ENCODE peak calls at places on chromosomes 2 and 18, in six cellular contexts. I is brain microvascular endothelial cell, A is body of pancreas, O is DND-41, J is uterus, C is A549. U is an unnamed sample.

GRCh38 chr2:31070339-31070738 is 67.9 kb downstream of the GALNT14 start:
- DNase-seq in I (no peak), A (no peak), O (no peak), J (no peak), C (no peak), U (peak; percentile 29)

GRCh38 chr18:77711096-77711495 is 461.4 kb downstream of the GALR1 start:
- DNase-seq in I (no peak), A (no peak), O (no peak), J (no peak), C (no peak), U (peak; percentile 2)

GRCh38 chr18:75828379-75828778 is 400.9 kb upstream of the SMIM21 start:
- DNase-seq in I (no peak), A (no peak), O (no peak), J (no peak), C (no peak), U (no peak)

GRCh38 chr2:238586931-238587775 is 160.4 kb downstream of the ASB1 start:
- DNase-seq in I (no peak), A (no peak), O (no peak), J (no peak), C (no peak), U (no peak)

GRCh38 chr2:200828104-200828503 is 16.4 kb downstream of the BZW1 start:
- DNase-seq in I (no peak), A (no peak), O (no peak), J (no peak), C (no peak), U (no peak)

GRCh38 chr2:183269956-183270355 is 145.7 kb downstream of the NUP35 start:
- DNase-seq in I (no peak), A (no peak), O (no peak), J (no peak), C (no peak), U (no peak)

GRCh38 chr2:2708575-2708974 is 377.5 kb upstream of the MYT1L start:
- DNase-seq in I (no peak), A (no peak), O (no peak), J (no peak), C (no peak), U (no peak)

GRCh38 chr2:11903085-11903484 is 156.7 kb downstream of the LPIN1 start:
- DNase-seq in I (no peak), A (no peak), O (no peak), J (no peak), C (no peak), U (no peak)

GRCh38 chr2:214465386-214466146 is 54.7 kb downstream of the VWC2L start:
- DNase-seq in I (peak; percentile 61), A (no peak), O (no peak), J (no peak), C (no peak), U (peak; percentile 69)

GRCh38 chr2:241762321-241762932 is 14.2 kb upstream of the GAL3ST2 start:
- DNase-seq in I (no peak), A (no peak), O (no peak), J (no peak), C (no peak), U (peak; percentile 43)

DNA sequence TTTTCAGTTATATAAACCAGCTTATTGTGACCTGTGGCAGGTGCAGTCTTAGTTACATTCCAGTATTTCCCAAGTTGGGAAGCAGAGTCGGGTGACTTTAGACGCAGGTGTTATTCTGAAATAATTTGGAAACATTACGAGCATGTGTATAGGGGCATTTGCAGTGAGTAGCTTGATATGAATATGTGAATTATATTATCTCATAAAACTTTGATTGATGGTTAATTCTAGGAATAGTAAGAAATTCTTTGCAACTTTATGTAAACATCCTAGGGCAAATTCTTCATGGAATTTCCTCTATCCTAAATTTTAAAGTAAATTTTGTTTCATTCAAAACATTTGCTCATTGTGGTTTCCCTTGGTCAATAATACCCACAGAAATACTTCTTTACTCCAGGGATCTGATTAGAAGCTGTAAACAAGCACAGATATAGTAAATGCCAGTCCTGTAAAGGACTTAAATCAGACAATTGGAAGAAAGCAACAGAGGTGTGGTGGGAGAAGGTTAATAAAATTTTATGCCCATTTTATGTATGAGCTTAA is 580.6 kb upstream of the CDH2 start:
- DNase-seq in I (no peak), A (no peak), O (no peak), J (no peak), C (no peak), U (no peak)
- H3K4me3 ChIP-seq in I (no peak overlapping the region), A (no peak overlapping the region), O (no peak overlapping the region), J (no peak overlapping the region), C (no peak overlapping the region), U (no peak overlapping the region)

DNA sequence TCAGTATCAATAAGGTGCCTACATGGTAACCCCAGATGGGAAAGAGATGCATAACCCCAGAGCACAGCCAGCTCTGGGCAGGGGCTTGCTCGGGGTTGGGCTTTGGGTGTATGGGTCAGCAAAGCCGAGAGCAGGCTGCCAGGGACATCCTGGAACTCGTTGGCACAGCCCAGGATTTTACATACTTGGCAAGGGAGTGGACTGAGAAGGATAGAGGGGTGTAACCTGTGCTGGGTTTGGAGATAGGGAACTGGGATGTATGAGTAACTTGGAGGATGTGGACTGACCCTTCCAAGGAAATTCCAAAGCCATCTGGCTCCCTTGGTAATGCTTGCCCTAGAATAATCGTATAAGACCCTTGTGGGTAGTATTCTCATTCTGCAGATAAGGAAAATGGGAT is 44.2 kb downstream of the GPR39 start:
- DNase-seq in I (no peak), A (no peak), O (no peak), J (no peak), C (no peak), U (peak; percentile 32)
- TF ChIP-seq CTCF in I (no peak), A (no peak), O (no peak), J (no peak), C (no peak), U (no peak)

GRCh38 chr2:217929757-217930707 is 72.8 kb downstream of the TNS1 start:
- DNase-seq in I (no peak), A (no peak), O (no peak), J (peak; percentile 82), C (no peak), U (peak; percentile 81)
- H3K4me3 ChIP-seq in I (no peak overlapping the region), A (no peak overlapping the region), O (no peak overlapping the region), J (no peak overlapping the region), C (no peak overlapping the region), U (no peak overlapping the region)

DNA sequence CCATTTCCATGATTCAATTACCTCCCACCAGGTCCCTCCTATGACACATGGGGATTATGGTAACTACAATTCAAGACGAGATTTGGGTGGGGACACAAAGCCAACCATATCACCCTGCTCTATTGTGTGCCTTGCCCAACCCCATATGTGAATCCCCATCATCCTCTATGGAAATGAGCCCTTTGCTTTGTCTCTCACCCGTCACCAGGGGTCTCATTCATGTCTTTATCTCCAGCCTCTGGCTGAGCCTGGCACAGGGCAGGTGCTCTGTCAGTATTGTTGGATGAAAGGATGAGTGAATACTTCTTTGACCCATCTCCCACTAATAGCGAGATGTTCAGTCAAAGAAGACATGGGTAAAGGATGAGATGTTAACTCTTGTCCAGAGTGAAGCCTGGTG is 116.6 kb upstream of the LGALSL start:
- DNase-seq in I (no peak), A (no peak), O (no peak), J (no peak), C (no peak), U (no peak)
- TF ChIP-seq CTCF in I (no peak), A (no peak), O (peak; percentile 7), J (no peak), C (no peak), U (no peak)

GRCh38 chr2:197846789-197847188 is 42.4 kb downstream of the PLCL1 start:
- DNase-seq in I (no peak), A (no peak), O (no peak), J (no peak), C (no peak), U (no peak)
- H3K4me3 ChIP-seq in I (no peak overlapping the region), A (no peak overlapping the region), O (no peak overlapping the region), J (no peak overlapping the region), C (no peak overlapping the region), U (no peak overlapping the region)

GRCh38 chr2:84299211-84299775 is 159.8 kb downstream of the SUCLG1 start:
- DNase-seq in I (no peak), A (no peak), O (no peak), J (no peak), C (no peak), U (peak; percentile 76)

GRCh38 chr2:84301717-84302116 is 157.4 kb downstream of the SUCLG1 start:
- DNase-seq in I (no peak), A (no peak), O (no peak), J (no peak), C (no peak), U (no peak)

GRCh38 chr2:84300030-84301029 is 158.8 kb downstream of the SUCLG1 start:
- DNase-seq in I (no peak), A (no peak), O (no peak), J (no peak), C (peak; percentile 60), U (peak; percentile 5)

GRCh38 chr2:84306361-84306760 is 152.7 kb downstream of the SUCLG1 start:
- DNase-seq in I (no peak), A (no peak), O (peak; percentile 6), J (no peak), C (no peak), U (no peak)

DNA sequence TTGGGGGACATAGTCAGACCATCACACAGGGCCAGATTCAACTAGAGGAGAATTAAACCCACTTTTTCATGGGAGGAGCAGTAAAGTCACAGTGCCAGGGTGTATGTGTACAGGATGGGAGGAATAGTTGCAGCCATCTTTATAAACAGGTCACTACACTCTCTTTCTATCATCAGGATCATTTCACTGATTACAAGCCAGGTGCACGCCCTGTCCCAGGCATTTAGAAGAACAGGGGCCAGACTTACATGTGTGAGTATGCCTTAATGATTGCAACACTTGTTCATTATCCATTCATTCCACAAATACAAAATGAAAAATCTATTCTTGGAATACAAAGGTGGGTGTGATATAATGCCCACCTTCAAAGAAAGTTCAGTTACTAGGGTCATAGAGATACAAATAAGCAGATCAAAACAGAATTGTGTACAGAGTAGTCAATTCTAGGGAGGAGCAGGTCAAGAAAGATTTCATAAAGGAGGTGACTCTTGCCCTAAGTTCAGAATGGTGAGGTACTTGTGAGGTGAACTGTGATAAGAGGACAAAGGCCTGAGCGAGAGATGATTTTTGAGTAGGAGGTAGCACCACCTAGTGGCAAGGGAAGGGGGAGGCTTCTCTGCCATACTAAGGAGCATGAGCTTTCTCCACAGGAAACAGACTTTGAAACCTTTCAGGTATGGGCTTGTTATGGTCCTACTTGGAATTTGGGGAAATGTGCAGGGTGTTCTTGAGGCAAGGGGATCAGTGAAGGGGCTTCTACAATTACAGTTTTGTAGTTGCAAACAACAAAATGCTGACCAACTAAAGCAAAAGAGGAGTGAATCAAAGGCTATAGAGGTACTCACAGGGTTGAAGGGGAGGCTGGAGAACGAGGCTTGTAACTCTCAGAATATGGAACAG is 156.3 kb downstream of the SUCLG1 start:
- DNase-seq in I (peak; percentile 39), A (peak; percentile 58), O (peak; percentile 49), J (no peak), C (peak; percentile 69), U (peak; percentile 63)
- TF ChIP-seq CTCF in I (peak; percentile 90), A (peak; percentile 85), O (peak; percentile 95), J (no peak), C (peak; percentile 78), U (peak; percentile 91)

U was measured in bronchial epithelial cell.